ENCODE peak calls at places on chromosomes 6 and 20, in six cellular contexts. Q is right cardiac atrium; G is lung microvascular endothelial cell; H is astrocyte of the cerebellum; K is naive thymus-derived CD8-positive, alpha-beta T cell; N is neural crest cell. D is an unnamed sample.

GRCh38 chr6:101226677-101227135 is 166.8 kb upstream of the GRIK2 start:
- DNase-seq in Q (peak), G (no peak), K (no peak), N (peak), H (no peak), D (no peak)

GRCh38 chr6:37495199-37495913 is 4.3 kb downstream of the CCDC167 start:
- DNase-seq in K (no peak), H (no peak), G (no peak), Q (no peak), N (no peak), D (no peak)

GRCh38 chr6:2132416-2132815 is 113.0 kb downstream of the GMDS start:
- DNase-seq in Q (no peak), K (no peak), H (no peak), N (no peak), G (peak), D (no peak)

GRCh38 chr6:109291893-109292292 is 90.4 kb downstream of the CD164 start:
- DNase-seq in K (no peak), H (no peak), N (no peak), G (no peak), Q (no peak), D (no peak)

GRCh38 chr6:48826884-48827701 is 636.0 kb downstream of the MMUT start:
- DNase-seq in K (no peak), H (no peak), G (peak), N (no peak), Q (no peak), D (peak)

GRCh38 chr6:1797801-1798200 is 188.1 kb downstream of the FOXC1 start:
- DNase-seq in H (no peak), K (no peak), G (peak), Q (no peak), N (no peak), D (no peak)

GRCh38 chr6:53862517-53863457 is 68.0 kb downstream of the LRRC1 start:
- DNase-seq in Q (no peak), G (peak), N (no peak), K (no peak), H (peak), D (no peak)

GRCh38 chr6:108127826-108128225 is 38.0 kb upstream of the NR2E1 start:
- DNase-seq in N (no peak), H (no peak), Q (no peak), G (no peak), K (no peak), D (no peak)

GRCh38 chr20:8021541-8022269 is 2.1 kb upstream of the TMX4 start:
- DNase-seq in G (no peak), H (no peak), Q (peak), N (no peak), K (no peak), D (no peak)

GRCh38 chr6:37705239-37706051 is 7.8 kb upstream of the MDGA1 start:
- DNase-seq in H (peak), K (peak), G (peak), N (peak), Q (peak), D (peak)

GRCh38 chr6:43469947-43470346 is 7.4 kb upstream of the TJAP1 start:
- DNase-seq in G (no peak), K (no peak), H (no peak), Q (no peak), N (no peak), D (no peak)

GRCh38 chr6:137044366-137045220 is at the start of gene IL20RA:
- DNase-seq in N (peak), G (peak), K (no peak), Q (peak), H (no peak), D (no peak)

GRCh38 chr6:163533443-163533842 is 118.9 kb downstream of the QKI start:
- DNase-seq in G (peak), K (no peak), H (peak), N (no peak), Q (no peak), D (no peak)

GRCh38 chr6:53361549-53362031 is 12.8 kb upstream of the ELOVL5 start:
- DNase-seq in N (no peak), K (peak), Q (no peak), H (no peak), G (no peak), D (no peak)

GRCh38 chr6:132392792-132393191 is 8.5 kb downstream of the MOXD1 start:
- DNase-seq in K (no peak), H (no peak), N (no peak), Q (no peak), G (peak), D (no peak)

GRCh38 chr6:135257641-135258405 is 76.7 kb downstream of the MYB start:
- DNase-seq in G (no peak), Q (no peak), N (no peak), K (peak), H (no peak), D (no peak)

GRCh38 chr20:45952861-45953260 is 18.4 kb downstream of the PCIF1 start:
- DNase-seq in H (no peak), G (no peak), K (no peak), N (no peak), Q (no peak), D (no peak)

GRCh38 chr6:26172496-26172958 is 85.3 kb downstream of the HFE start:
- DNase-seq in G (peak), N (no peak), K (peak), Q (no peak), H (no peak), D (no peak)

GRCh38 chr20:37345339-37346231 is at the start of gene SRC:
- DNase-seq in Q (peak), K (peak), G (peak), H (peak), N (peak), D (no peak)

GRCh38 chr6:26336355-26337198 is 28.4 kb upstream of the BTN3A2 start:
- DNase-seq in K (no peak), G (no peak), Q (no peak), N (no peak), H (no peak), D (no peak)

GRCh38 chr6:132964101-132964867 is 149.9 kb downstream of the RPS12 start:
- DNase-seq in Q (no peak), H (no peak), K (no peak), G (peak), N (no peak), D (no peak)

GRCh38 chr6:130029163-130029562 is 10.8 kb downstream of the L3MBTL3 start:
- DNase-seq in H (no peak), G (no peak), Q (no peak), N (no peak), K (peak), D (no peak)

GRCh38 chr20:59723607-59724456 is 119.5 kb downstream of the PHACTR3 start:
- DNase-seq in Q (no peak), G (no peak), N (no peak), K (no peak), H (no peak), D (no peak)

GRCh38 chr6:123064038-123064437 is 68.0 kb downstream of the CLVS2 start:
- DNase-seq in N (no peak), Q (no peak), G (no peak), H (no peak), K (no peak), D (no peak)

GRCh38 chr6:29924287-29924686 is 18.0 kb upstream of the HLA-A start:
- DNase-seq in Q (no peak), G (no peak), H (no peak), N (no peak), K (no peak), D (no peak)

GRCh38 chr6:125188037-125188436 is 34.5 kb downstream of the TPD52L1 start:
- DNase-seq in K (no peak), H (peak), N (no peak), G (no peak), Q (no peak), D (no peak)

GRCh38 chr6:81515562-81516453 is 236.7 kb downstream of the TENT5A start:
- DNase-seq in K (no peak), H (no peak), N (no peak), Q (no peak), G (no peak), D (no peak)

GRCh38 chr20:50346372-50347347 is 156.0 kb downstream of the CEBPB start:
- DNase-seq in Q (peak), G (peak), H (peak), N (no peak), K (no peak), D (peak)

GRCh38 chr6:1554881-1555569 is 54.7 kb upstream of the FOXC1 start:
- DNase-seq in K (peak), H (no peak), N (no peak), G (peak), Q (peak), D (no peak)

GRCh38 chr6:32668226-32668747 is 1.8 kb upstream of the HLA-DQB1 start:
- DNase-seq in N (no peak), Q (peak), G (peak), H (no peak), K (peak), D (no peak)

GRCh38 chr20:13312300-13312699 is 91.2 kb downstream of the ISM1 start:
- DNase-seq in G (no peak), Q (no peak), H (no peak), K (no peak), N (no peak), D (no peak)